ENCODE peak calls at places on chromosome 4, in four cellular contexts. U is MV-4-11, S is psoas muscle, V is epithelial cell of esophagus. H is an unnamed sample.

GRCh38 chr4:76950052-76950845 is 697 bp downstream of the SEPTIN11 start:
- DNase-seq in U (no peak), S (peak; percentile 70), V (peak; percentile 46), H (peak; percentile 63)

GRCh38 chr4:68904786-68905185 is 46.8 kb downstream of the UGT2A3 start:
- DNase-seq in U (no peak), S (no peak), V (peak; percentile 15), H (peak; percentile 66)

GRCh38 chr4:6192245-6192644 is 8.1 kb downstream of the JAKMIP1 start:
- DNase-seq in U (peak; percentile 39), S (no peak), V (no peak), H (peak; percentile 64)

GRCh38 chr4:24888475-24888874 is 24.4 kb downstream of the CCDC149 start:
- DNase-seq in U (no peak), S (no peak), V (no peak), H (no peak)

GRCh38 chr4:40621592-40622512 is 7.8 kb downstream of the RBM47 start:
- DNase-seq in U (peak; percentile 99), S (peak; percentile 78), V (peak; percentile 99), H (peak; percentile 51)

GRCh38 chr4:151098191-151098590 is 1.2 kb upstream of the RPS3A start:
- DNase-seq in U (peak; percentile 31), S (no peak), V (no peak), H (no peak)

GRCh38 chr4:153555730-153556440 is 89.7 kb downstream of the TMEM131L start:
- DNase-seq in U (no peak), S (peak; percentile 73), V (no peak), H (no peak)

GRCh38 chr4:133588306-133588705 is 439.2 kb downstream of the PCDH10 start:
- DNase-seq in U (no peak), S (no peak), V (peak; percentile 35), H (no peak)